ENCODE peak calls at places on chromosomes 2 and 18, in four cellular contexts. B is SK-N-SH, P is HCT116, Q is K562. R is an unnamed sample.

GRCh38 chr18:52903858-52904257 is 563.9 kb downstream of the DCC start:
- DNase-seq in B (peak), P (no peak), Q (no peak), R (peak)

GRCh38 chr2:102112692-102113665 is 29.6 kb upstream of the IL1R1 start:
- DNase-seq in B (no peak), P (no peak), Q (no peak), R (no peak)

GRCh38 chr2:1233280-1233679 is 180.0 kb upstream of the TPO start:
- DNase-seq in B (peak), P (no peak), Q (no peak), R (no peak)

GRCh38 chr2:202780514-202781021 is 91.0 kb downstream of the ICA1L start:
- DNase-seq in B (no peak), P (peak), Q (no peak), R (no peak)

GRCh38 chr2:60453301-60453700 is 100.2 kb downstream of the BCL11A start:
- DNase-seq in B (peak), P (no peak), Q (no peak), R (no peak)

GRCh38 chr2:191247381-191248057 is 2.3 kb downstream of the MYO1B start:
- DNase-seq in B (peak), P (peak), Q (no peak), R (peak)

GRCh38 chr18:61340148-61340547 is 6.9 kb downstream of the CDH20 start:
- DNase-seq in B (no peak), P (no peak), Q (no peak), R (no peak)

GRCh38 chr18:5977022-5977421 is 81.7 kb upstream of the TMEM200C start:
- DNase-seq in B (no peak), P (no peak), Q (no peak), R (no peak)

GRCh38 chr2:192195548-192196418 is 1.1 kb upstream of the TMEFF2 start:
- DNase-seq in B (no peak), P (no peak), Q (no peak), R (no peak)

GRCh38 chr2:84970956-84971798 is at the start of gene KCMF1:
- DNase-seq in B (peak), P (no peak), Q (peak), R (no peak)

GRCh38 chr2:79235135-79235534 is 75.6 kb upstream of the REG3A start:
- DNase-seq in B (no peak), P (no peak), Q (no peak), R (peak)

GRCh38 chr2:142222715-142223114 is 91.9 kb upstream of the LRP1B start:
- DNase-seq in B (no peak), P (no peak), Q (no peak), R (no peak)

GRCh38 chr2:237118025-237118424 is 32.3 kb downstream of the COPS8 start:
- DNase-seq in B (no peak), P (no peak), Q (no peak), R (no peak)

GRCh38 chr2:8685697-8686358 is 4.0 kb downstream of the ID2 start:
- DNase-seq in B (peak), P (peak), Q (peak), R (peak)

GRCh38 chr2:226905718-226906438 is 70.0 kb downstream of the RHBDD1 start:
- DNase-seq in B (no peak), P (no peak), Q (no peak), R (no peak)

GRCh38 chr2:98463988-98464771 is 19.5 kb downstream of the INPP4A start:
- DNase-seq in B (no peak), P (no peak), Q (no peak), R (no peak)

GRCh38 chr2:85156141-85156540 is 22.9 kb downstream of the TCF7L1 start:
- DNase-seq in B (no peak), P (no peak), Q (no peak), R (no peak)

GRCh38 chr2:64581018-64581417 is 56.9 kb downstream of the AFTPH start:
- DNase-seq in B (no peak), P (no peak), Q (no peak), R (no peak)

GRCh38 chr2:35846-36245 is 10.5 kb downstream of the FAM110C start:
- DNase-seq in B (no peak), P (no peak), Q (no peak), R (no peak)

GRCh38 chr2:60446413-60447358 is 106.8 kb downstream of the BCL11A start:
- DNase-seq in B (no peak), P (no peak), Q (no peak), R (no peak)

GRCh38 chr18:79735071-79735980 is 55.7 kb downstream of the CTDP1 start:
- DNase-seq in B (no peak), P (no peak), Q (no peak), R (no peak)

GRCh38 chr2:126856403-126856802 is 42.3 kb upstream of the TEX51 start:
- DNase-seq in B (no peak), P (no peak), Q (no peak), R (no peak)

DNA sequence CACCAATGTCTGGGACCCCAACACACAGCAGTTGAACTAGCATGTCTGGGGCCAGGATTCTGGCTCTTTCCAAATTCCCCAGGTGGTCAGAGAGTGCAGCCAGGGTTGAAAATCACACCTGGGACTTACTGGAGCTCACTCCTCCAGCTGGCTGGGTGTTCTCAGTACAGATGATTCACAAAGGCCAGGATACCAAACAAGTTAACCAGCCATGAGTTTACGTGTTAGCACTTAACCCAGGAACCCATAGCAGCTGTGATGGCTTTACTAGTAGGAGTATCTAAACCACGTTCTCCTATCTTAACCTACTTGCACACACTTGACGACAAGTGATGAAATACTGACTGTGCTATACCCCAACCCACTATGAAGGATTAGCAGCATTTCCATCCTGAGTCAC is 222.8 kb downstream of the FBXO15 start:
- DNase-seq in B (no peak), P (no peak), Q (no peak), R (no peak)
- TF ChIP-seq ELF1 in B (no peak), P (no peak), Q (no peak), R (no peak)

GRCh38 chr2:46229134-46230063 is 67.8 kb upstream of the EPAS1 start:
- DNase-seq in B (no peak), P (no peak), Q (no peak), R (peak)
- TF ChIP-seq RAD21 in B (peak), P (peak), Q (no peak), R (no peak)

GRCh38 chr2:27291865-27292264 is 9.6 kb downstream of the TRIM54 start:
- DNase-seq in B (no peak), P (no peak), Q (no peak), R (peak)
- TF ChIP-seq ELF1 in B (no peak), P (no peak), Q (no peak), R (no peak)

GRCh38 chr2:161965994-161966393 is 108.0 kb downstream of the DPP4 start:
- DNase-seq in B (no peak), P (no peak), Q (no peak), R (no peak)
- TF ChIP-seq RAD21 in B (no peak), P (no peak), Q (no peak), R (no peak)

GRCh38 chr18:45324081-45324480 is 291.2 kb upstream of the SLC14A2 start:
- DNase-seq in B (no peak), P (no peak), Q (no peak), R (no peak)

GRCh38 chr18:45322343-45322742 is 292.9 kb upstream of the SLC14A2 start:
- DNase-seq in B (no peak), P (no peak), Q (no peak), R (no peak)

GRCh38 chr18:45324489-45325111 is 290.7 kb upstream of the SLC14A2 start:
- DNase-seq in B (no peak), P (no peak), Q (no peak), R (no peak)

GRCh38 chr18:45320724-45321123 is 294.6 kb upstream of the SLC14A2 start:
- DNase-seq in B (no peak), P (no peak), Q (no peak), R (no peak)

GRCh38 chr18:45321520-45321919 is 293.8 kb upstream of the SLC14A2 start:
- DNase-seq in B (no peak), P (no peak), Q (no peak), R (no peak)
- TF ChIP-seq ELF1 in B (no peak), P (no peak), Q (no peak), R (no peak)

R was measured in HepG2.